ENCODE peak calls at places on chromosomes 7 and 10, in ten cellular contexts. T, W, E, S, V, K, Z, H, B and L are unnamed samples.

GRCh38 chr7:25775999-25776736 is 375.8 kb upstream of the NFE2L3 start:
- DNase-seq in E (no peak), K (no peak), S (no peak), V (no peak), T (no peak), W (no peak), B (no peak), Z (no peak), H (no peak), L (no peak)

GRCh38 chr10:79313320-79313719 is 33.9 kb upstream of the PPIF start:
- DNase-seq in H (no peak), W (no peak), E (no peak), V (no peak), B (no peak), S (no peak), K (no peak), Z (no peak), T (no peak), L (no peak)

GRCh38 chr7:30436518-30436917 is 42.1 kb downstream of the NOD1 start:
- DNase-seq in H (no peak), Z (no peak), E (no peak), T (no peak), B (no peak), W (no peak), V (no peak), K (no peak), S (no peak), L (no peak)

GRCh38 chr10:97766106-97766810 is 5.5 kb downstream of the SFRP5 start:
- DNase-seq in S (no peak), Z (no peak), H (no peak), B (no peak), E (no peak), V (no peak), W (no peak), T (no peak), K (no peak), L (no peak)

GRCh38 chr7:50921114-50921513 is 138.4 kb upstream of the GRB10 start:
- DNase-seq in H (no peak), Z (no peak), T (no peak), V (no peak), S (no peak), E (no peak), B (no peak), W (peak), K (no peak), L (no peak)

GRCh38 chr10:35058134-35058533 is 32.0 kb downstream of the CUL2 start:
- DNase-seq in B (no peak), S (peak), T (peak), K (peak), W (peak), H (peak), E (peak), Z (peak), V (peak), L (peak)

GRCh38 chr7:81625311-81625651 is 144.6 kb downstream of the HGF start:
- DNase-seq in H (no peak), S (no peak), T (no peak), Z (no peak), W (no peak), E (no peak), V (no peak), B (no peak), K (no peak), L (no peak)

GRCh38 chr10:96370575-96371157 is 11.9 kb upstream of the OPALIN start:
- DNase-seq in Z (no peak), B (no peak), H (peak), E (peak), K (no peak), V (peak), W (peak), T (peak), S (no peak), L (peak)

GRCh38 chr10:100807241-100808050 is 62.1 kb downstream of the PAX2 start:
- DNase-seq in W (no peak), K (no peak), B (no peak), H (no peak), S (no peak), E (no peak), V (no peak), T (no peak), Z (no peak), L (no peak)

GRCh38 chr10:95841711-95842498 is 65.9 kb upstream of the CC2D2B start:
- DNase-seq in E (peak), Z (peak), W (peak), T (peak), K (peak), B (peak), H (peak), V (peak), S (peak), L (peak)

GRCh38 chr7:400901-401485 is 111.0 kb downstream of the FOXL3 start:
- DNase-seq in T (no peak), Z (no peak), W (no peak), K (no peak), V (no peak), S (no peak), H (no peak), E (no peak), B (no peak), L (no peak)

GRCh38 chr7:36283711-36284130 is 105.9 kb upstream of the ANLN start:
- DNase-seq in S (no peak), W (no peak), E (no peak), Z (no peak), B (peak), V (no peak), K (no peak), H (no peak), T (no peak), L (peak)

GRCh38 chr7:46205478-46205877 is 284.4 kb upstream of the IGFBP3 start:
- DNase-seq in E (peak), T (no peak), S (no peak), Z (no peak), B (no peak), H (no peak), W (no peak), K (no peak), V (no peak), L (no peak)

GRCh38 chr10:97647556-97647955 is 7.1 kb downstream of the PI4K2A start:
- DNase-seq in S (no peak), V (peak), Z (no peak), B (no peak), T (peak), W (peak), K (no peak), E (no peak), H (peak), L (no peak)

GRCh38 chr7:74252893-74253292 is 1.3 kb downstream of the RFC2 start:
- DNase-seq in K (no peak), T (no peak), V (no peak), Z (no peak), S (no peak), W (no peak), B (no peak), H (no peak), E (no peak), L (no peak)

GRCh38 chr7:127514499-127514898 is 70.9 kb downstream of the GCC1 start:
- DNase-seq in V (peak), K (peak), B (no peak), T (peak), H (peak), W (peak), Z (peak), E (peak), S (peak), L (peak)

GRCh38 chr10:6128087-6128486 is 39.3 kb downstream of the RBM17 start:
- DNase-seq in B (no peak), W (no peak), K (no peak), Z (no peak), E (no peak), S (no peak), V (no peak), T (no peak), H (no peak), L (no peak)

GRCh38 chr10:29668628-29669027 is 33.9 kb upstream of the SVIL start:
- DNase-seq in K (no peak), B (no peak), H (peak), E (peak), W (peak), T (no peak), V (peak), S (no peak), Z (no peak), L (no peak)

GRCh38 chr10:58064714-58065528 is 202.8 kb downstream of the IPMK start:
- DNase-seq in W (peak), S (peak), B (no peak), T (peak), H (peak), E (peak), V (peak), Z (no peak), K (no peak), L (peak)

GRCh38 chr7:131293018-131293417 is 34.7 kb upstream of the MKLN1 start:
- DNase-seq in H (peak), E (no peak), S (peak), K (no peak), B (no peak), V (peak), T (peak), Z (peak), W (peak), L (no peak)

GRCh38 chr10:132199854-132200311 is 13.1 kb downstream of the DPYSL4 start:
- DNase-seq in E (no peak), W (no peak), Z (no peak), H (no peak), T (no peak), K (no peak), V (no peak), B (no peak), S (no peak), L (no peak)

GRCh38 chr7:104801022-104801421 is 213.0 kb upstream of the KMT2E start:
- DNase-seq in K (no peak), S (no peak), T (no peak), H (no peak), E (no peak), Z (no peak), W (no peak), V (no peak), B (no peak), L (no peak)

GRCh38 chr10:99834410-99834809 is 52.0 kb downstream of the ABCC2 start:
- DNase-seq in E (peak), Z (peak), B (no peak), S (peak), W (peak), V (peak), H (peak), T (peak), K (no peak), L (no peak)

GRCh38 chr10:77943086-77943901 is 16.7 kb upstream of the DLG5 start:
- DNase-seq in W (peak), B (no peak), S (no peak), T (peak), Z (peak), V (peak), K (peak), H (peak), E (peak), L (no peak)

GRCh38 chr10:132533571-132534260 is 3.9 kb upstream of the INPP5A start:
- DNase-seq in K (no peak), E (no peak), S (no peak), V (no peak), B (no peak), Z (no peak), H (no peak), W (no peak), T (no peak), L (no peak)

GRCh38 chr10:49205206-49205605 is 17.0 kb upstream of the TMEM273 start:
- DNase-seq in V (no peak), W (no peak), E (no peak), B (no peak), K (no peak), S (no peak), T (no peak), Z (no peak), H (no peak), L (no peak)

GRCh38 chr10:63446716-63447440 is 18.9 kb downstream of the JMJD1C start:
- DNase-seq in K (no peak), W (no peak), T (no peak), V (no peak), H (no peak), S (no peak), Z (no peak), B (no peak), E (no peak), L (no peak)

GRCh38 chr10:21727452-21728168 is 193.6 kb downstream of the MLLT10 start:
- DNase-seq in S (no peak), Z (no peak), V (no peak), K (peak), T (peak), W (no peak), B (no peak), H (no peak), E (peak), L (no peak)

GRCh38 chr10:44935201-44935960 is 24.2 kb upstream of the RASSF4 start:
- DNase-seq in S (peak), W (no peak), V (peak), H (peak), K (peak), Z (peak), T (peak), B (peak), E (peak), L (no peak)

GRCh38 chr7:117399820-117400422 is 27.4 kb downstream of the ASZ1 start:
- DNase-seq in K (no peak), V (peak), B (no peak), Z (no peak), E (no peak), S (no peak), H (no peak), W (peak), T (peak), L (peak)

GRCh38 chr10:101569465-101569837 is 18.6 kb downstream of the POLL start:
- DNase-seq in W (no peak), K (no peak), H (no peak), V (no peak), E (no peak), B (no peak), T (no peak), S (no peak), Z (no peak), L (no peak)

GRCh38 chr7:27165089-27165654 is at the start of gene HOXA9:
- DNase-seq in Z (peak), T (peak), S (no peak), V (peak), W (peak), E (no peak), H (peak), K (no peak), B (peak), L (no peak)

GRCh38 chr10:122276611-122277205 is 5.6 kb downstream of the BTBD16 start:
- DNase-seq in K (no peak), Z (no peak), H (peak), E (peak), S (no peak), W (peak), T (peak), B (no peak), V (peak), L (no peak)

GRCh38 chr10:110811791-110812581 is 59.7 kb upstream of the PDCD4 start:
- DNase-seq in K (no peak), T (no peak), H (peak), V (no peak), Z (no peak), W (no peak), B (no peak), E (no peak), S (no peak), L (no peak)

GRCh38 chr7:155815332-155816191 is 3.3 kb upstream of the SHH start:
- DNase-seq in B (no peak), V (peak), K (no peak), S (no peak), H (peak), T (peak), Z (no peak), W (peak), E (peak), L (peak)

GRCh38 chr10:99870051-99870730 is 87.8 kb downstream of the ABCC2 start:
- DNase-seq in S (no peak), W (no peak), V (no peak), H (no peak), Z (no peak), E (no peak), T (no peak), K (no peak), B (no peak), L (no peak)

GRCh38 chr10:66180651-66181318 is 745.1 kb upstream of the LRRTM3 start:
- DNase-seq in K (peak), W (peak), V (peak), S (peak), B (no peak), E (peak), T (peak), H (peak), Z (peak), L (peak)

GRCh38 chr7:135712182-135712782 is 15.7 kb downstream of the SLC13A4 start:
- DNase-seq in K (no peak), Z (no peak), T (no peak), E (no peak), W (no peak), V (no peak), B (no peak), S (no peak), H (no peak), L (no peak)

GRCh38 chr7:121016976-121017375 is 28.5 kb downstream of the CPED1 start:
- DNase-seq in W (no peak), V (peak), H (peak), K (no peak), E (peak), Z (peak), T (peak), B (no peak), S (peak), L (no peak)

GRCh38 chr7:132575336-132575986 is 809 bp downstream of the PLXNA4 start:
- DNase-seq in K (no peak), V (peak), W (no peak), Z (peak), E (peak), T (peak), S (peak), B (no peak), H (peak), L (peak)

GRCh38 chr7:72183835-72184234 is 228.3 kb downstream of the CALN1 start:
- DNase-seq in H (peak), B (no peak), K (no peak), T (no peak), W (no peak), V (no peak), E (peak), S (no peak), Z (no peak), L (no peak)
- TF ChIP-seq CTCF in H (peak), B (no peak), K (no peak), T (no peak), W (no peak), V (no peak), E (no peak), S (no peak), Z (no peak), L (no peak)

DNA sequence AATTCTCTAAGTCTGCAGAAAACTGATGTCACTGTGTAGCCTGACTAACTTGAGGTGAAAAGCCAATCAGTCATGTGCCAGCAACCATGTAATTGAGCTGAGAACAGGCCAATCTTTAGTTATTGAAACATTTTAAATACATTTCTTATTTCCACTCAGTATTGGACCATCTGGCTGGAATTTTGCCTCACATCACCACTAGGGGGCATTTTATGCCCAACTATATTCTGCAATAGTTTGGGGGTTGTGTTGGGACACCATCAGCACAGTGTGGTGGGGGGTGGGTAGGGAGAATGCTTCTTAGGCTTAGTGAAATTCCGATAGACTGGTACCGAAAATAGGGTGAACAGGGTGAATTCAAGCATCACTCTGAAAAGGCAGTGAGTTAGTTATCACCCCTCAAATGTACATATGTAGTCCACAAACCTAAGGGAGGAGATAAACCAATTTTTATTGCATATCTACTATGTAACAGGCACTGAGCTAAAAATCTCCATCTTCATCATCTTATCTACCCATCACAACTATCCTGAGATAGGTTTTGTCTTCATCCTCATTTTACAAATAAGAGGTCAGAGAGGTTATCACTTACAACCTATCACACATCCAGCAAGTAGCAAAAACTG is 17.8 kb downstream of the NPSR1 start:
- DNase-seq in E (peak), B (no peak), S (no peak), Z (no peak), W (peak), H (peak), K (no peak), V (no peak), T (peak), L (peak)
- TF ChIP-seq CTCF in E (peak), B (no peak), S (peak), Z (peak), W (peak), H (peak), K (peak), V (peak), T (peak), L (peak)

GRCh38 chr10:42929236-42929635 is 146.6 kb downstream of the BMS1 start:
- DNase-seq in S (no peak), E (no peak), B (no peak), V (no peak), H (no peak), W (no peak), K (no peak), T (no peak), Z (no peak), L (no peak)

GRCh38 chr10:42932116-42932515 is 144.8 kb upstream of the RET start:
- DNase-seq in T (no peak), K (no peak), W (no peak), H (no peak), V (no peak), Z (no peak), B (no peak), E (no peak), S (no peak), L (no peak)

GRCh38 chr10:42930516-42931205 is 146.2 kb upstream of the RET start:
- DNase-seq in Z (no peak), V (no peak), E (no peak), T (no peak), B (no peak), W (no peak), K (no peak), S (no peak), H (no peak), L (no peak)

GRCh38 chr10:42928064-42928463 is 145.5 kb downstream of the BMS1 start:
- DNase-seq in E (no peak), S (no peak), W (no peak), T (no peak), B (no peak), Z (no peak), K (no peak), V (no peak), H (no peak), L (no peak)

DNA sequence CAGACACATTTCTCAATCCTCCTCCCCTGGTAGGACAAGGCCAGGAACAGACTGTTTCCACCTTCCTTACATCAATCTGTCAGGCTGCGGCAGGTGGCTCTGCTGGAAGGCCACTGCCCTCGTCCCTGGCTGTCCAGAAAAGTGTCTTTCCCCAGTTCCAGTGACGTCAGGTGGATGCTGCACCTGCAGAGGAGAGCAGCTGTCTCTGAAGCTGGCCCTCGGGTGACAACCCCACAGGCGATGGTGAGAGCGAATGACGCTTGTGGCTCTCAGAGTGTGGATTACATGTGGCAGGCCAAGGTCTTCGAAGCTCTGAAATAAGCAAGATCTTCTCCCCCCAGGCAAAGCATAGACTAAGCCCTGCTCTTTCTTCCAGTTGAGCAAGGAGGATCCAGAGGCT is 146.9 kb upstream of the RET start:
- DNase-seq in V (no peak), T (no peak), Z (no peak), E (no peak), S (no peak), W (no peak), H (no peak), K (no peak), B (no peak), L (no peak)
- TF ChIP-seq CTCF in V (no peak), T (no peak), Z (no peak), E (no peak), S (no peak), W (no peak), H (no peak), K (no peak), B (no peak), L (no peak)

GRCh38 chr7:106016331-106016730 is 53.3 kb downstream of the CDHR3 start:
- DNase-seq in K (no peak), W (no peak), T (no peak), Z (no peak), S (no peak), E (no peak), H (no peak), V (no peak), B (no peak), L (no peak)
- TF ChIP-seq CTCF in K (no peak), W (no peak), T (no peak), Z (no peak), S (no peak), E (no peak), H (no peak), V (no peak), B (no peak), L (no peak)